ENCODE peak calls at places on chromosomes 6 and 20, in five cellular contexts. R is IMR-90; M is brain microvascular endothelial cell; L is tibial nerve; F is CD8-positive, alpha-beta T cell. A is an unnamed sample.

GRCh38 chr6:14734416-14735340 is 511.2 kb upstream of the JARID2 start:
- DNase-seq in R (peak), L (no peak), F (peak), M (peak), A (peak)

GRCh38 chr6:44489912-44490604 is 102.6 kb downstream of the CDC5L start:
- DNase-seq in L (no peak), F (no peak), R (peak), M (peak), A (peak)

GRCh38 chr20:35954907-35955251 is 577 bp upstream of the SCAND1 start:
- DNase-seq in L (no peak), F (peak), R (peak), M (peak), A (no peak)

GRCh38 chr20:2967841-2968240 is 75.6 kb upstream of the GNRH2 start:
- DNase-seq in R (no peak), M (no peak), F (no peak), L (no peak), A (no peak)

GRCh38 chr20:3753098-3753497 is 14.5 kb downstream of the ADISSP start:
- DNase-seq in L (peak), F (peak), M (peak), R (peak), A (no peak)

GRCh38 chr20:2859330-2860121 is 13.8 kb upstream of the PTPRA start:
- DNase-seq in F (no peak), R (no peak), L (no peak), M (no peak), A (no peak)

GRCh38 chr20:53824779-53825178 is 231.1 kb upstream of the ZNF217 start:
- DNase-seq in L (no peak), R (peak), M (no peak), F (no peak), A (no peak)

GRCh38 chr6:24574809-24575208 is 71.2 kb downstream of the KIAA0319 start:
- DNase-seq in L (no peak), M (no peak), R (no peak), F (no peak), A (peak)

GRCh38 chr6:70985151-70985550 is 28.3 kb upstream of the B3GAT2 start:
- DNase-seq in F (no peak), M (no peak), R (no peak), L (no peak), A (no peak)

GRCh38 chr6:144134176-144134575 is 16.1 kb upstream of the STX11 start:
- DNase-seq in L (no peak), F (no peak), M (no peak), R (peak), A (no peak)

GRCh38 chr6:2147737-2148448 is 97.5 kb downstream of the GMDS start:
- DNase-seq in F (no peak), M (no peak), L (no peak), R (peak), A (no peak)

GRCh38 chr6:157650261-157650640 is 172.8 kb upstream of the SNX9 start:
- DNase-seq in L (no peak), F (no peak), R (no peak), M (no peak), A (no peak)

GRCh38 chr6:111805511-111806181 is 67.6 kb downstream of the FYN start:
- DNase-seq in L (no peak), F (no peak), R (peak), M (peak), A (no peak)

GRCh38 chr6:130050230-130050629 is 31.8 kb downstream of the L3MBTL3 start:
- DNase-seq in R (peak), F (no peak), L (no peak), M (no peak), A (no peak)

GRCh38 chr6:33802186-33803061 is 1.4 kb downstream of the MLN start:
- DNase-seq in L (no peak), F (no peak), M (no peak), R (no peak), A (no peak)

GRCh38 chr20:22794200-22794599 is 209.8 kb upstream of the FOXA2 start:
- DNase-seq in R (no peak), L (no peak), M (no peak), F (no peak), A (no peak)

GRCh38 chr6:112562348-112563220 is 215.5 kb downstream of the RFPL4B start:
- DNase-seq in L (no peak), R (peak), M (peak), F (no peak), A (no peak)

GRCh38 chr6:15631380-15631913 is 31.4 kb downstream of the DTNBP1 start:
- DNase-seq in R (no peak), M (no peak), F (no peak), L (no peak), A (no peak)

GRCh38 chr6:167056370-167056769 is 57.2 kb downstream of the CEP43 start:
- DNase-seq in L (no peak), F (no peak), M (peak), R (no peak), A (no peak)

DNA sequence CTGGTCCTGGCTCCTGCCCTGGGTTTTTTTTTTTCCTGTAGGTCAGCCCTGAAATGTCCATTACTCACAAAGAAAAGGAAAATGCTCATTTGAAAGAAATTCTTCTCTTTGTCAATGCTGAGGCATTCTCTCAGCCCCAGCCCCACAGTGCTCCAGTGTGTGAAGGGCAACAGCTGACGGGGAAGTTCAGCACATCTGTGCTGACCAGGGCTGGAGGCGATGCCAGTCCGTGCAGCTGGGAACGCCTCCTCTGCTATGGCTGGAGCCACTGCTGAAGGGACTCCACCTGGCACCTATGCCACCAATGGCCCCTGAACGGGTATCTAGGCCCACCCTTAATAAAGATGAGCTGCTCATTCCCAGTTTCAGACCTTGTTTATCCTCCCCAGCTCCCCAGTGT is 71.9 kb upstream of the SLCO4A1 start:
- DNase-seq in M (no peak), L (no peak), F (no peak), R (no peak), A (no peak)
- H3K27ac ChIP-seq in M (no peak), L (no peak), F (no peak), R (no peak), A (no peak)

GRCh38 chr6:37174196-37174514 is 4.2 kb downstream of the PIM1 start:
- DNase-seq in L (no peak), F (no peak), M (no peak), R (no peak), A (no peak)
- H3K27ac ChIP-seq in L (no peak), F (peak), M (no peak), R (no peak), A (peak)

DNA sequence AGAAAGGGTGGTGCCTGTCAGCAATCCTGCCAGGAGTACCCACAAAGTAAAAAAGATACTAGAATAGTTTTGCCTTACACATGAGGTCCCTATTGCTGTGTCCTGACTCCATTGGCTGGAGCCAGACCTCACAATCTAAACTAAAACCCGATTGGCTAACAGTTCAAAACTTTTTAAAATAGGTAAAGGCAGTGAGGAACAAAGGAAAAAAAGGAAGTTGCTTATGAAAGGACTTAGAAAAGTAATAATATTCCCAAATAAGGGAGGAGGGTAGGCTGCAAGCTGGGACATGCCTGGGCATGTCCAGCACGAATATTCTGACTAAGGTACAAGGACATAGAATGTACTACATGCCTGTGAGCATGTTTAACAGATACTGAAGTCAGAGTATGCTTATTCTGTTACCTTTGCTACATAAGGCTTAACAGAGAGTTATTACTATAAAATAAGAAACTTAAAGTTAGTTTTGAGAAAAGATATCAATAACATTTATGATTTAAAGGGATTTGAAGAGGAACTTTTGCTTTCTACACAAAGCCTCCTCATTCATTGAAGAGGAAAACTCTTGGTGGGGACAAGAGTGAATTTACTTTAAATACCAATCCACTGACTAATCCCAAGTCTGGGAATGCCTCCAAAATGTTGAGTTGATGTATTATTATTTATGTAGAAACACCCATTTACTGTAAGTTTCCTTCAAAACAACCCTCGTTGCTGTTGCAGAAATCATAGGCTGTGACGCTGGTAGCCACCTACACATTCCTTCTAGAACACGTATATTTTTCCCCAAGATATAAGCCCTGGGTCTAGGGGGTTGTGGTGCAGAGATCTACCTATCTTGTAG is 8.2 kb upstream of the MTHFD1L start:
- DNase-seq in L (no peak), R (peak), F (no peak), M (peak), A (peak)
- H3K27ac ChIP-seq in L (peak), R (peak), F (no peak), M (peak), A (peak)

GRCh38 chr6:169130111-169130510 is 123.5 kb downstream of the THBS2 start:
- DNase-seq in R (no peak), M (no peak), L (no peak), F (no peak), A (no peak)

GRCh38 chr6:169131356-169131755 is 122.3 kb downstream of the THBS2 start:
- DNase-seq in L (no peak), M (no peak), F (no peak), R (no peak), A (no peak)

GRCh38 chr6:169132361-169132895 is 121.2 kb downstream of the THBS2 start:
- DNase-seq in F (no peak), R (no peak), L (no peak), M (no peak), A (no peak)
- H3K27ac ChIP-seq in F (no peak), R (no peak), L (no peak), M (no peak), A (no peak)

GRCh38 chr20:51692806-51693400 is 75.3 kb downstream of the ATP9A start:
- DNase-seq in M (no peak), R (no peak), L (no peak), F (no peak), A (no peak)

GRCh38 chr20:51691703-51692102 is 76.5 kb downstream of the ATP9A start:
- DNase-seq in M (no peak), F (no peak), L (no peak), R (no peak), A (no peak)

GRCh38 chr20:51687071-51687470 is 81.1 kb downstream of the ATP9A start:
- DNase-seq in M (peak), F (no peak), R (peak), L (no peak), A (peak)

GRCh38 chr20:51687630-51688029 is 80.6 kb downstream of the ATP9A start:
- DNase-seq in F (no peak), R (no peak), M (no peak), L (no peak), A (no peak)

GRCh38 chr20:51688600-51688999 is 79.6 kb downstream of the ATP9A start:
- DNase-seq in R (no peak), L (no peak), M (no peak), F (no peak), A (no peak)
- H3K27ac ChIP-seq in R (no peak), L (no peak), M (no peak), F (no peak), A (no peak)

GRCh38 chr6:75624988-75625387 is 23.3 kb downstream of the SENP6 start:
- DNase-seq in R (no peak), M (no peak), F (no peak), L (no peak), A (no peak)
- H3K27ac ChIP-seq in R (no peak), M (no peak), F (no peak), L (no peak), A (no peak)

DNA sequence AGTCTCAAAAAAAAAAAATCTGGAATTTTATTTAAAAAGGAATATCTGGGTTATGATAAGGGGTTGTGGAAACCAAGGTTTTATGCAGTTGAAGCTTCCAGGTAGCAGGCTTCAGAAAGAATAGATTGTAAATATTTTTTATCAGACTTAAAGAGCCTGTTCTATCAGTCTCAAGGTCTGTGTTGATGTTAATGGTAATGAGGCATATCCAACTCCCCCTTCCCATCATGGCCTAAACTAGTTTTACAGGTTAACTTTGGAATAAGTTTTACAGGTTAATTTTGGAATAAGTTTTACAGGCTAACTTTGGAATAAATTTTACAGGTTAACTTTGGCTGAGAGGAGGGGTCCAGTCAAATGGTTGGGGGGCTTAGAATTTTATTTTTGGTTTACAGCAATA is 92.4 kb downstream of the CD24 start:
- DNase-seq in L (no peak), M (no peak), R (no peak), F (no peak), A (no peak)
- H3K27ac ChIP-seq in L (no peak), M (no peak), R (no peak), F (no peak), A (peak)

DNA sequence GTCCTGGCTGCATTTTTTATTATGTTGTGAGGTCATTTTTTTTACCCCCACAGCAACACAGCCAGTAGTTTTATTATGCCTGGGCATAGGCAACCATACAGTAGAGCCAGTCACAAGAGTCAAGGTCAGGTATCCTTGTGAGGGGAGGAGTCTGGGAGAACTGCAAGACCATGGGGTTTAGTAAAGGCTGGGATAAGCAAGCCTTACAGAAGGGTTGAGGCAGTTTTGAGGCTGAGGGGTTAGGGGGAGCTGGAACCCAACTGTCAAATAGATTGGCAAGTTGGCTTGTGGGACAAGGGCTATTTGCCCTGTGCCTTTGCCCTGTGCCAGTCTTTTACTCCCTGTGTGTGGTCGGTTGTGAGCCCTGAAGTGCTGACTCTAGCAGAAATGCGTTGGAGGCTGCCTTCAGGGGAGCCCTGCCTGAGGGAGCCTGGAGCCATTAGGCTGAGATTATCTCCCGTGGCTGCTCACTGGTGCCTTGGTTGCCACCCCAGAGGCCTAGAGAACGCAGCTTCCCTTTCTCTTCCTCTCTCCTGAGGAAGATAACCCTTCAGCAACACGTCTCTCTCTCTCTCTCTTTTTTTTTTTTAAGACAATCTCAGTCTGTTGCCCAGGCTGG is 31.1 kb downstream of the RALY start:
- DNase-seq in R (no peak), M (no peak), L (no peak), F (no peak), A (no peak)
- H3K27ac ChIP-seq in R (no peak), M (no peak), L (no peak), F (no peak), A (no peak)

A was measured in epithelial cell of prostate.